ENCODE peak calls at places on chromosome 10, in five cellular contexts. L, A, B, C and Z are unnamed samples.
A peak's percentile ranks its signal among the peaks of the same experiment; 100 is the strongest.

GRCh38 chr10:2111936-2112335 is 374.6 kb upstream of the ADARB2 start:
- DNase-seq in L (no peak), A (no peak), B (no peak), C (no peak), Z (peak; percentile 16)

GRCh38 chr10:132283604-132284382 is 24.0 kb downstream of the STK32C start:
- DNase-seq in L (no peak), A (no peak), B (no peak), C (peak; percentile 48), Z (no peak)

GRCh38 chr10:71423936-71424335 is 27.2 kb downstream of the CDH23 start:
- DNase-seq in L (no peak), A (no peak), B (no peak), C (no peak), Z (no peak)

GRCh38 chr10:130231211-130231850 is 95.1 kb downstream of the GLRX3 start:
- DNase-seq in L (no peak), A (no peak), B (no peak), C (no peak), Z (no peak)

GRCh38 chr10:16652154-16652553 is 130.5 kb upstream of the C1QL3 start:
- DNase-seq in L (no peak), A (no peak), B (no peak), C (no peak), Z (no peak)

GRCh38 chr10:73969224-73969811 is 28.6 kb upstream of the VCL start:
- DNase-seq in L (no peak), A (no peak), B (no peak), C (no peak), Z (no peak)

GRCh38 chr10:75530337-75530736 is 98.9 kb downstream of the LRMDA start:
- DNase-seq in L (peak; percentile 82), A (no peak), B (no peak), C (no peak), Z (peak; percentile 83)

GRCh38 chr10:101644002-101644401 is 51.0 kb downstream of the FBXW4 start:
- DNase-seq in L (no peak), A (no peak), B (no peak), C (no peak), Z (no peak)

GRCh38 chr10:11869211-11869610 is 46.1 kb downstream of the PROSER2 start:
- DNase-seq in L (no peak), A (no peak), B (no peak), C (no peak), Z (no peak)

GRCh38 chr10:21166557-21167287 is 269.6 kb upstream of the NEBL start:
- DNase-seq in L (no peak), A (no peak), B (no peak), C (no peak), Z (no peak)

GRCh38 chr10:49398000-49398861 is 2.3 kb upstream of the DRGX start:
- DNase-seq in L (peak; percentile 70), A (peak; percentile 60), B (peak; percentile 51), C (peak; percentile 83), Z (no peak)

GRCh38 chr10:123202526-123202925 is 48.3 kb downstream of the BUB3 start:
- DNase-seq in L (no peak), A (no peak), B (no peak), C (no peak), Z (no peak)

GRCh38 chr10:4127518-4128315 is 342.7 kb upstream of the KLF6 start:
- DNase-seq in L (no peak), A (no peak), B (no peak), C (no peak), Z (no peak)

GRCh38 chr10:37812290-37812689 is 45.1 kb downstream of the ZNF248 start:
- DNase-seq in L (no peak), A (no peak), B (no peak), C (no peak), Z (no peak)

GRCh38 chr10:77029684-77030407 is 607.8 kb downstream of the KCNMA1 start:
- DNase-seq in L (no peak), A (no peak), B (no peak), C (no peak), Z (no peak)

GRCh38 chr10:17512341-17513001 is 58.1 kb upstream of the ST8SIA6 start:
- DNase-seq in L (peak; percentile 23), A (no peak), B (peak; percentile 19), C (no peak), Z (peak; percentile 25)

GRCh38 chr10:10722422-10722821 is 295.2 kb upstream of the CELF2 start:
- DNase-seq in L (no peak), A (no peak), B (no peak), C (no peak), Z (no peak)

GRCh38 chr10:72637398-72637857 is 11.5 kb upstream of the MICU1 start:
- DNase-seq in L (peak; percentile 50), A (no peak), B (no peak), C (no peak), Z (peak; percentile 67)

GRCh38 chr10:24375510-24375909 is 166.6 kb downstream of the KIAA1217 start:
- DNase-seq in L (no peak), A (no peak), B (no peak), C (no peak), Z (no peak)

GRCh38 chr10:123139521-123140163 is 3.9 kb downstream of the HMX3 start:
- DNase-seq in L (no peak), A (peak; percentile 53), B (no peak), C (no peak), Z (no peak)

GRCh38 chr10:17586741-17587720 is 30.1 kb downstream of the HACD1 start:
- DNase-seq in L (no peak), A (no peak), B (no peak), C (no peak), Z (no peak)

GRCh38 chr10:24503627-24504320 is 219.9 kb downstream of the ARHGAP21 start:
- DNase-seq in L (peak; percentile 37), A (no peak), B (no peak), C (no peak), Z (peak; percentile 19)

GRCh38 chr10:5079306-5079830 is 14.8 kb upstream of the AKR1C3 start:
- DNase-seq in L (no peak), A (no peak), B (no peak), C (no peak), Z (no peak)

GRCh38 chr10:62632071-62632809 is 172.3 kb upstream of the ADO start:
- DNase-seq in L (no peak), A (no peak), B (no peak), C (peak; percentile 61), Z (no peak)

GRCh38 chr10:110420401-110421193 is 77.1 kb upstream of the DUSP5 start:
- DNase-seq in L (peak; percentile 36), A (no peak), B (no peak), C (no peak), Z (no peak)

GRCh38 chr10:84525120-84525806 is 196.9 kb downstream of the CCSER2 start:
- DNase-seq in L (no peak), A (no peak), B (no peak), C (no peak), Z (no peak)

GRCh38 chr10:75468612-75469011 is 37.2 kb downstream of the LRMDA start:
- DNase-seq in L (peak; percentile 41), A (no peak), B (no peak), C (no peak), Z (no peak)

GRCh38 chr10:23341004-23341403 is 3.6 kb downstream of the C10orf67 start:
- DNase-seq in L (no peak), A (no peak), B (no peak), C (no peak), Z (no peak)

GRCh38 chr10:79933961-79934360 is 14.9 kb downstream of the SFTPD start:
- DNase-seq in L (no peak), A (no peak), B (no peak), C (no peak), Z (no peak)

GRCh38 chr10:48572414-48572813 is 32.5 kb downstream of the ARHGAP22 start:
- DNase-seq in L (no peak), A (no peak), B (no peak), C (no peak), Z (peak; percentile 73)

GRCh38 chr10:102869290-102870198 is at the start of gene AS3MT:
- DNase-seq in L (peak; percentile 64), A (peak; percentile 51), B (peak; percentile 67), C (peak; percentile 69), Z (no peak)

GRCh38 chr10:91907914-91908357 is 1.4 kb downstream of the FGFBP3 start:
- DNase-seq in L (no peak), A (no peak), B (no peak), C (no peak), Z (no peak)

GRCh38 chr10:130440494-130440893 is 304.3 kb downstream of the GLRX3 start:
- DNase-seq in L (no peak), A (no peak), B (no peak), C (no peak), Z (no peak)

GRCh38 chr10:114239117-114239993 is at the start of gene VWA2:
- DNase-seq in L (no peak), A (peak; percentile 80), B (no peak), C (peak; percentile 72), Z (no peak)
- TF ChIP-seq POLR2A in L (no peak), A (no peak), B (no peak), C (no peak), Z (no peak)

DNA sequence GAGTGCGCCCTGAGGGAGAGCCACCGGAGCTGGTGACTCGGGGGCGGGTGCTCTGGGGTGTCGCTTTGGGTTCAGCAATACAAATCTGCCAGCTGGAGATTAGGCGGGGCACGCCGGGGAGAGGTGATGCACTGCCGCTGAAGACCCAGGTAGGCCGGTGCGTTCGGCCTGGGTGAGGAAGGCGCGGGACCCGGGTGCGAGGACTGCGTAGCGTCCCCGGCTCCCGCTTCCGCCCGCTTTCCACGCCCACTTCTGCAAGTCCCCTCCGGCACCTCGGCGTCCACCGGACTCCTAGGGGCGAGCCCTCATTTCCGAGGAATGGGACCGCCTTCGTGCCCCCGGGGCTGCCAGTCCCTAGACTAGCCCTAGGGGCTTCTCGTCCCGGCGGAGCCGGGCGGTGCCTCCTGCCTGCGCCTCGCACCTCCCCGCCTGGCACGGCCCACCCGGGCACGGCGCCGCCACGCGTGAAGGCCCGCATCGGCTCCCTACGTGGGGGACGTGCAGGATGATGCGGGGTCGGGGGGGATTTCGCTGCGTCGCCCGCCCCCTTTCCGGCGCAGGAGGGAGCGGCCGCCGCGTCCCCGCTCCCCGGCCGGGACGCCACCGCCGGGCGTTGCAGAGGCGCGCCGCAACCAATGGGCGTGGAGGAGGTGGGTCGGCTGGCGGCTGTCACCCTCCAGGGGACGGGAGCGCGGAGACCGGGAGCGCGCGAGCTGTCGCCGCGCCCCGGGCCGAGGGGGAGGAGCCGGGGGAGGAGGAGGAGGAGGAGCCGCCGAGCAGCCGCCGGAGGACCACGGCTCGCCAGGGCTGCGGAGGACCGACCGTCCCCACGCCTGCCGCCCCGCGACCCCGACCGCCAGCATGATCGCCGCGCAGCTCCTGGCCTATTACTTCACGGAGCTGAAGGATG is 40.0 kb downstream of the HK1 start:
- DNase-seq in L (peak; percentile 91), A (peak; percentile 94), B (peak; percentile 84), C (peak; percentile 96), Z (peak; percentile 96)
- TF ChIP-seq POLR2A in L (peak; percentile 74), A (peak; percentile 77), B (peak; percentile 57), C (peak; percentile 90), Z (peak; percentile 80)

GRCh38 chr10:68560201-68560915 is at the start of gene TET1:
- DNase-seq in L (peak; percentile 31), A (peak; percentile 49), B (peak; percentile 73), C (peak; percentile 68), Z (peak; percentile 80)
- TF ChIP-seq POLR2A in L (no peak), A (peak; percentile 13), B (peak; percentile 19), C (no peak), Z (peak; percentile 52)

DNA sequence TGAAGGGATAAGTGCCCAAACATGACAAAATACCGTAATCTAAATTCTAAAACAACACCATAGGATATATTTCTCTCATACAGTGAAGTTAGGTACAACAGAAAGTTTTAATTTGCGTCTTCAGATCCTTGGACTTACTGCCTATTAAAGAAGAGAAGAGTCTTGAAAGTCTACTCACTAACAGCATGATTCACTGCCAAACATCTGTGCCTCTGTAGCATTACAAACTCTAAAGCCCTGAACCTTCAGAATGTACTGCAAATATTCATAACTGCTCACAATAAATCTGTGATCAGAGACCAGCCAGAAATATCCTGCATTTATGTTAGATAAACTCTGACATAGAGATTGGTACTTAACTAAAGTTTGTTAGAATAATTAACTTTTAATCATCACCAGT is 365.3 kb downstream of the PARD3 start:
- DNase-seq in L (no peak), A (no peak), B (no peak), C (no peak), Z (no peak)
- TF ChIP-seq POLR2A in L (no peak), A (no peak), B (no peak), C (no peak), Z (no peak)